ENCODE peak calls at places on chromosomes 12 and 14, in nine cellular contexts. J, A, E, R, I, G, O, Y and V are unnamed samples.

GRCh38 chr12:121801601-121802484 is 2.0 kb upstream of the SETD1B start:
- DNase-seq in I (no peak), G (no peak), O (no peak), A (peak; percentile 17), R (no peak), Y (no peak), J (peak; percentile 83), E (no peak), V (no peak)

GRCh38 chr14:106694638-106695393 is 1168.4 kb downstream of the TMEM121 start:
- DNase-seq in E (peak; percentile 17), R (no peak), Y (peak; percentile 53), G (no peak), O (peak; percentile 51), J (peak; percentile 10), I (peak; percentile 14), A (peak; percentile 7), V (peak; percentile 81)

GRCh38 chr12:27226319-27226984 is 17.6 kb upstream of the STK38L start:
- DNase-seq in O (no peak), G (no peak), Y (no peak), I (no peak), A (no peak), R (no peak), J (no peak), E (no peak), V (no peak)

GRCh38 chr12:85865905-85866304 is 8.2 kb upstream of the NTS start:
- DNase-seq in J (no peak), G (no peak), E (no peak), Y (no peak), I (no peak), A (no peak), R (no peak), O (no peak), V (no peak)

GRCh38 chr14:41642402-41643195 is 35.9 kb downstream of the LRFN5 start:
- DNase-seq in R (no peak), G (no peak), Y (no peak), I (no peak), A (no peak), E (no peak), J (no peak), O (no peak), V (no peak)

GRCh38 chr14:81681466-81681865 is 147.8 kb upstream of the SEL1L start:
- DNase-seq in Y (no peak), G (no peak), O (no peak), E (no peak), J (no peak), I (no peak), R (no peak), A (no peak), V (no peak)

GRCh38 chr12:77625441-77625840 is 205.3 kb upstream of the NAV3 start:
- DNase-seq in Y (no peak), A (no peak), G (peak; percentile 59), E (no peak), O (no peak), R (peak; percentile 89), I (no peak), J (no peak), V (no peak)

GRCh38 chr12:12563529-12563928 is 866 bp upstream of the DUSP16 start:
- DNase-seq in E (no peak), R (no peak), I (no peak), G (no peak), Y (no peak), O (no peak), A (peak; percentile 26), J (peak; percentile 52), V (no peak)

GRCh38 chr14:100028990-100029677 is 36.1 kb upstream of the EVL start:
- DNase-seq in G (no peak), A (no peak), I (no peak), O (no peak), E (peak; percentile 36), J (no peak), Y (no peak), R (no peak), V (no peak)

GRCh38 chr14:64702493-64703392 is 1.5 kb upstream of the PLEKHG3 start:
- DNase-seq in J (no peak), A (peak; percentile 85), Y (peak; percentile 40), O (peak; percentile 25), I (no peak), G (no peak), E (no peak), R (no peak), V (no peak)

GRCh38 chr12:62840311-62840710 is 94.6 kb downstream of the PPM1H start:
- DNase-seq in A (no peak), O (no peak), R (no peak), I (no peak), E (peak; percentile 30), G (no peak), Y (no peak), J (no peak), V (no peak)